ENCODE peak calls at places on chromosomes 1 and 21, in eight cellular contexts. S, B, X, O, I, E, J and L are unnamed samples.

GRCh38 chr1:29415156-29415830 is 179.0 kb downstream of the PTPRU start:
- DNase-seq in J (peak), S (peak), X (peak), O (peak), B (no peak), E (no peak), I (no peak), L (peak)

GRCh38 chr1:179141592-179142244 is 59.8 kb downstream of the TOR3A start:
- DNase-seq in O (no peak), B (no peak), S (peak), J (no peak), E (no peak), I (peak), X (no peak), L (peak)

GRCh38 chr1:20703124-20703756 is 14.6 kb downstream of the KIF17 start:
- DNase-seq in S (no peak), X (no peak), I (no peak), B (no peak), O (no peak), E (no peak), J (no peak), L (no peak)

GRCh38 chr21:41666641-41667051 is 100.2 kb downstream of the RIPK4 start:
- DNase-seq in I (no peak), J (no peak), S (no peak), X (no peak), E (no peak), O (no peak), B (no peak), L (no peak)

GRCh38 chr21:45872471-45872870 is 109.1 kb upstream of the COL6A1 start:
- DNase-seq in O (no peak), B (no peak), E (no peak), J (no peak), X (no peak), I (no peak), S (no peak), L (no peak)

GRCh38 chr1:241688940-241689368 is 36.9 kb downstream of the WDR64 start:
- DNase-seq in E (no peak), J (no peak), B (peak), I (no peak), S (peak), O (no peak), X (no peak), L (no peak)

GRCh38 chr1:221871056-221871455 is 129.2 kb upstream of the DUSP10 start:
- DNase-seq in I (no peak), O (no peak), B (no peak), X (no peak), S (no peak), J (no peak), E (no peak), L (no peak)

GRCh38 chr1:41619511-41620364 is 135.3 kb upstream of the EDN2 start:
- DNase-seq in E (no peak), B (no peak), X (no peak), S (no peak), O (no peak), I (no peak), J (no peak), L (no peak)

GRCh38 chr1:153612111-153612754 is 704 bp downstream of the S100A16 start:
- DNase-seq in E (no peak), S (no peak), X (no peak), O (no peak), I (peak), B (no peak), J (no peak), L (no peak)

GRCh38 chr1:77424236-77424635 is 142.4 kb downstream of the AK5 start:
- DNase-seq in J (no peak), X (no peak), I (peak), S (peak), O (no peak), E (no peak), B (no peak), L (no peak)

GRCh38 chr1:86778510-86779218 is 74.3 kb downstream of the SH3GLB1 start:
- DNase-seq in I (peak), E (no peak), B (no peak), O (no peak), J (no peak), S (peak), X (no peak), L (no peak)

GRCh38 chr1:233613252-233614172 is at the start of gene KCNK1:
- DNase-seq in E (no peak), J (peak), S (peak), I (peak), X (peak), B (peak), O (peak), L (peak)

GRCh38 chr1:63746129-63746864 is 27.5 kb upstream of the ROR1 start:
- DNase-seq in X (no peak), E (no peak), J (no peak), O (peak), B (peak), I (peak), S (peak), L (peak)

GRCh38 chr1:10900265-10900651 is 103.8 kb upstream of the CASZ1 start:
- DNase-seq in O (no peak), X (no peak), B (no peak), J (no peak), I (no peak), S (peak), E (no peak), L (no peak)

GRCh38 chr1:39727932-39728317 is 10.8 kb upstream of the PPIE start:
- DNase-seq in I (no peak), B (no peak), X (no peak), E (no peak), J (no peak), S (no peak), O (no peak), L (no peak)

GRCh38 chr1:36856126-36856525 is 178.2 kb downstream of the GRIK3 start:
- DNase-seq in O (no peak), I (no peak), S (no peak), B (no peak), J (no peak), E (peak), X (no peak), L (no peak)

GRCh38 chr1:38424677-38425076 is 378.1 kb upstream of the POU3F1 start:
- DNase-seq in O (no peak), I (no peak), S (no peak), X (no peak), E (no peak), B (no peak), J (no peak), L (no peak)

GRCh38 chr1:241821363-241821762 is 26.6 kb upstream of the EXO1 start:
- DNase-seq in E (no peak), X (no peak), J (no peak), B (no peak), O (no peak), S (peak), I (peak), L (no peak)

GRCh38 chr1:171742577-171742922 is 685 bp upstream of the VAMP4 start:
- DNase-seq in X (peak), I (peak), E (no peak), S (peak), B (peak), O (peak), J (no peak), L (peak)

GRCh38 chr1:167059045-167059728 is 31.0 kb downstream of the GPA33 start:
- DNase-seq in E (peak), B (peak), I (peak), J (peak), S (peak), X (peak), O (peak), L (peak)

GRCh38 chr1:43446388-43446740 is 7.4 kb downstream of the HYI start:
- DNase-seq in B (no peak), J (no peak), O (no peak), X (no peak), E (no peak), I (no peak), S (no peak), L (no peak)

GRCh38 chr1:40478276-40478675 is 1.2 kb downstream of the ZFP69 start:
- DNase-seq in O (no peak), I (peak), E (no peak), B (no peak), X (no peak), S (no peak), J (no peak), L (no peak)

GRCh38 chr1:227166559-227166958 is 151.7 kb downstream of the CDC42BPA start:
- DNase-seq in J (no peak), O (peak), E (no peak), S (no peak), I (no peak), X (no peak), B (no peak), L (peak)

GRCh38 chr1:43651188-43651587 is 1.2 kb downstream of the KDM4A start:
- DNase-seq in S (peak), X (no peak), B (no peak), O (no peak), E (peak), I (peak), J (no peak), L (peak)

GRCh38 chr1:178267646-178268094 is 173.8 kb downstream of the RASAL2 start:
- DNase-seq in E (no peak), O (peak), X (no peak), B (no peak), S (peak), J (peak), I (peak), L (no peak)

GRCh38 chr1:228039504-228039903 is 32.7 kb downstream of the WNT3A start:
- DNase-seq in I (no peak), X (no peak), S (no peak), O (no peak), B (no peak), E (no peak), J (no peak), L (no peak)

GRCh38 chr1:247316590-247317197 is 15.0 kb downstream of the ZNF496 start:
- DNase-seq in O (no peak), B (no peak), J (no peak), E (no peak), S (no peak), X (no peak), I (no peak), L (no peak)

GRCh38 chr1:177975588-177976495 is 6.0 kb upstream of the SEC16B start:
- DNase-seq in J (no peak), E (no peak), B (no peak), O (no peak), S (no peak), X (no peak), I (peak), L (no peak)

GRCh38 chr1:58047265-58047858 is 499.2 kb downstream of the OMA1 start:
- DNase-seq in J (no peak), E (peak), I (peak), S (peak), O (peak), X (peak), B (peak), L (peak)

GRCh38 chr1:41540886-41541591 is 56.6 kb upstream of the EDN2 start:
- DNase-seq in I (peak), B (no peak), S (no peak), O (no peak), X (no peak), E (no peak), J (no peak), L (peak)

GRCh38 chr1:155206891-155207577 is 663 bp downstream of the THBS3 start:
- DNase-seq in E (peak), X (peak), I (peak), B (peak), O (peak), S (peak), J (no peak), L (peak)

GRCh38 chr1:205791568-205792180 is 16.4 kb upstream of the RAB29 start:
- DNase-seq in E (peak), O (peak), I (peak), B (peak), X (peak), J (no peak), S (peak), L (peak)

GRCh38 chr1:230077436-230078221 is 10.6 kb downstream of the GALNT2 start:
- DNase-seq in X (no peak), S (peak), E (no peak), B (no peak), O (no peak), I (peak), J (no peak), L (no peak)

GRCh38 chr1:176211395-176212165 is 4.5 kb upstream of the COP1 start:
- DNase-seq in I (no peak), J (no peak), S (peak), B (peak), O (no peak), X (no peak), E (no peak), L (no peak)

GRCh38 chr1:13967707-13968106 is 267.7 kb downstream of the PRDM2 start:
- DNase-seq in X (no peak), O (no peak), I (no peak), E (no peak), J (no peak), B (no peak), S (no peak), L (no peak)

GRCh38 chr1:30085814-30086770 is 637.3 kb downstream of the MATN1 start:
- DNase-seq in I (peak), X (peak), B (peak), O (peak), E (peak), J (no peak), S (peak), L (peak)

GRCh38 chr1:61007534-61008364 is 74.6 kb upstream of the NFIA start:
- DNase-seq in B (no peak), J (no peak), I (no peak), S (no peak), E (no peak), O (no peak), X (no peak), L (peak)

GRCh38 chr1:29218223-29218622 is 12.5 kb downstream of the MECR start:
- DNase-seq in S (no peak), E (no peak), B (no peak), X (no peak), O (no peak), I (peak), J (no peak), L (no peak)

DNA sequence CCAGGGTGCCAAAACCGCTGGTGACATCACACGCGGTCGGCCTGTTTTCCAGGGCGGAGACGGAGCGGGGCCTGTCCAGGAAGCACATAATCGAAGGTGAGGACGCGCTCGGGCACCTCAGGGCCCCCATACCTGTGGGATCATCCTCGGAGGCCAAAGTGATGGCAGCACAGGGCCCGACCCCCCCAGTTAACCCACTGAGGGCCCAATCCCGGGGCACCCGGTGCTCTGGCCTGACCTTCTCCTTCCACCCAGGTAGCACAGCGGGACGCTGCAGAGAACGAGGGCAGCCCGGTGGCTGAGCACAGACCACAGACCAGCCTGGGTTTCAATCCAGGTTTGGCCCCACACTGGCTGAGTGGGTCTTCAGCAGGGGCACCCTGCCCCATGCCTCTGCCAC is 43.3 kb downstream of the KCNAB2 start:
- DNase-seq in O (no peak), X (no peak), E (no peak), B (no peak), S (no peak), I (no peak), J (no peak), L (no peak)
- TF ChIP-seq EZH2phosphoT487 in O (no peak), X (no peak), E (no peak), B (no peak), S (no peak), I (no peak), J (no peak), L (no peak)

DNA sequence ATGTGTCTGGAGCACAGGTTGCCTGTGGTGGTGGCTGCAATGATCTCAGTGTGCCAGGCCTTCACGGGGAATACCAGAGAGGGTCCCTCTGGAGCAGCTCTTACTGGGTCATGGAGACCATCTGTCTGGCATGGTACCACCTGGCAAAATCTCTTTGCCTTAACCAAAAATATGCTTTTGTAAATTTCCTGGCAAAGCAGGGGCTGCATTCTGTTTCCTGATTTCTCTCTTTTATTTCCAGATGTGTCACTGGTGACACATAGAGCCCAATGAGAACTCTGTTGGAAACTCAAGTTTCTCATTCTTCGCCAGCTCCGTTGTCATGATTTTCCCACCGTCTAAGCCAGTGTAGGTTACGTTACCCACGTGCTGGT is 136.5 kb downstream of the FGGY start:
- DNase-seq in S (peak), E (no peak), O (no peak), I (peak), J (no peak), X (no peak), B (no peak), L (no peak)
- TF ChIP-seq EZH2phosphoT487 in S (no peak), E (no peak), O (no peak), I (no peak), J (no peak), X (no peak), B (no peak), L (no peak)

GRCh38 chr1:1924378-1924777 is 5.3 kb upstream of the TMEM52 start:
- DNase-seq in X (peak), O (no peak), E (no peak), S (no peak), B (peak), I (no peak), J (no peak), L (peak)
- TF ChIP-seq EZH2phosphoT487 in X (no peak), O (no peak), E (no peak), S (no peak), B (no peak), I (no peak), J (no peak), L (no peak)

GRCh38 chr1:98964198-98964597 is 40.5 kb downstream of the PLPPR5 start:
- DNase-seq in O (no peak), X (no peak), J (no peak), I (no peak), B (no peak), E (no peak), S (no peak), L (no peak)

GRCh38 chr1:98967122-98967521 is 37.5 kb downstream of the PLPPR5 start:
- DNase-seq in S (peak), X (no peak), I (no peak), E (no peak), O (no peak), B (no peak), J (no peak), L (no peak)

GRCh38 chr1:98965394-98965793 is 39.3 kb downstream of the PLPPR5 start:
- DNase-seq in O (no peak), X (no peak), S (no peak), J (no peak), E (no peak), I (no peak), B (no peak), L (no peak)

GRCh38 chr1:98963359-98963758 is 41.3 kb downstream of the PLPPR5 start:
- DNase-seq in B (no peak), O (no peak), J (no peak), S (no peak), E (no peak), I (peak), X (no peak), L (no peak)

DNA sequence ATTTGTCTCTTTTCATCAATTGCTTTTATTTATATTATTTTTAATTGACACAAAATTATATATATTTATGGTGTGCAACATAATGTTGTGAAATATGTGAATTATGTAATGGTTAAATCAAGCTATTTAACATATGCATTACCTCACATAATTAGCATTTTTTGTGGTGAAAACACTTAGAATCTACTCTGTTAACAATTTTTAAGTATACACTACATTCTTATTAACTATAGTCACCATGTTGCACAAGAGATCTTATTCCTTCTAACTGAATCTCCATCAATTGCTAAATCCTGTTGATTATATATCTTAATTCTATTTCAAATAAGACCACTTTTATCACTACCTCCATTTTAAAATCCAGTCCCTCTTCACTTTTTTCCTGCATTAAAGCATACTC is 42.5 kb downstream of the PLPPR5 start:
- DNase-seq in O (no peak), S (no peak), B (no peak), E (no peak), I (peak), J (no peak), X (no peak), L (no peak)
- TF ChIP-seq EZH2phosphoT487 in O (no peak), S (no peak), B (no peak), E (no peak), I (no peak), J (no peak), X (no peak), L (no peak)

GRCh38 chr1:85579619-85580018 is 942 bp upstream of the CCN1 start:
- DNase-seq in O (peak), S (peak), J (no peak), X (no peak), B (no peak), E (no peak), I (peak), L (peak)

GRCh38 chr1:85582687-85583354 is 2.3 kb downstream of the CCN1 start:
- DNase-seq in B (no peak), X (no peak), I (peak), E (no peak), S (peak), O (peak), J (no peak), L (no peak)

GRCh38 chr1:85581802-85582686 is 1.5 kb downstream of the CCN1 start:
- DNase-seq in I (peak), S (peak), B (peak), E (no peak), O (peak), X (peak), J (no peak), L (peak)

GRCh38 chr1:85580046-85580411 is 532 bp upstream of the CCN1 start:
- DNase-seq in I (peak), J (no peak), O (peak), S (peak), B (peak), E (no peak), X (peak), L (no peak)

DNA sequence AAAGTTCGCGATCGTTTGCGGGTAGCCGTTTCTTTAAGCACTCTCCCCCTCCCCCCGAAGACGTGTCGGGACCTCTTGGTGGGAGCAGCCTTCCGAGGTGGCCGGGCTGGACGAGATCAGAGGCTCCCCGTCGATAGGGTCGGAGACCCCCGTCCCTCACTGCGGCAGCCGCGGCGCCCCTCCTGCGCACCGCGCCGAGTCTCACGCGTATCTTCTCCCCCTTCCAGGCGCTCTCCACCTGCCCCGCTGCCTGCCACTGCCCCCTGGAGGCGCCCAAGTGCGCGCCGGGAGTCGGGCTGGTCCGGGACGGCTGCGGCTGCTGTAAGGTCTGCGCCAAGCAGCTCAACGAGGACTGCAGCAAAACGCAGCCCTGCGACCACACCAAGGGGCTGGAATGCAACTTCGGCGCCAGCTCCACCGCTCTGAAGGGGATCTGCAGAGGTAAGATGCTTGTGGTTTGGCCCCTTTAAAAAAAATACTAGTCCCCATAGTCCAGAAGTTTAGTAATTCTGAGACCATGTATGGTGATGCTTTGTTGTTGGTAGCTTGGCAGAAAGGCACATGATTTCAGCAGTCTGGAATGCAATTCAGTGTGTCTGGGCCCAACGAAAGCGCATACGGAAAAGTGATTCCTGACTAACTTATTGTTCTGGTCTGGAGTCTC is 709 bp downstream of the CCN1 start:
- DNase-seq in B (peak), O (peak), X (peak), E (no peak), S (peak), J (no peak), I (peak), L (peak)
- TF ChIP-seq EZH2phosphoT487 in B (no peak), O (no peak), X (no peak), E (no peak), S (no peak), J (no peak), I (no peak), L (no peak)